ENCODE peak calls at places on chromosomes 1 and 21, in four cellular contexts. M, F, E and N are unnamed samples.

GRCh38 chr1:162293293-162293692 is 83.4 kb downstream of the SPATA46 start:
- DNase-seq in M (no peak), F (no peak), E (no peak), N (no peak)

GRCh38 chr1:14735861-14736260 is 137.4 kb downstream of the KAZN start:
- DNase-seq in M (no peak), F (no peak), E (no peak), N (no peak)

GRCh38 chr1:155892801-155893200 is 18.3 kb downstream of the RIT1 start:
- DNase-seq in M (peak; percentile 83), F (peak; percentile 35), E (no peak), N (peak; percentile 81)

GRCh38 chr1:86345053-86345452 is 51.1 kb downstream of the ODF2L start:
- DNase-seq in M (no peak), F (no peak), E (no peak), N (no peak)

GRCh38 chr1:214321686-214322453 is 40.9 kb downstream of the SMYD2 start:
- DNase-seq in M (no peak), F (no peak), E (no peak), N (no peak)

GRCh38 chr1:2322065-2322571 is 69.2 kb downstream of the MORN1 start:
- DNase-seq in M (peak; percentile 87), F (no peak), E (peak; percentile 87), N (peak; percentile 95)

GRCh38 chr21:31781737-31782136 is 49.8 kb upstream of the SCAF4 start:
- DNase-seq in M (peak; percentile 4), F (no peak), E (no peak), N (peak; percentile 23)

GRCh38 chr1:36109041-36109679 is 15.9 kb downstream of the COL8A2 start:
- DNase-seq in M (peak; percentile 76), F (no peak), E (no peak), N (peak; percentile 88)

GRCh38 chr1:41891403-41891896 is 27.3 kb downstream of the HIVEP3 start:
- DNase-seq in M (no peak), F (no peak), E (no peak), N (no peak)

GRCh38 chr1:232982238-232982944 is 32.0 kb downstream of the NTPCR start:
- DNase-seq in M (peak; percentile 49), F (no peak), E (no peak), N (peak; percentile 58)

GRCh38 chr1:193706763-193707162 is 520.4 kb upstream of the B3GALT2 start:
- DNase-seq in M (no peak), F (no peak), E (no peak), N (no peak)

GRCh38 chr1:144551543-144552424 is 40.9 kb upstream of the PPIAL4F start:
- DNase-seq in M (peak; percentile 93), F (peak; percentile 81), E (peak; percentile 82), N (peak; percentile 83)

GRCh38 chr1:21669287-21670058 is at the start of gene RAP1GAP:
- DNase-seq in M (no peak), F (no peak), E (peak; percentile 67), N (no peak)

GRCh38 chr1:57067863-57068262 is 102.0 kb upstream of the C8B start:
- DNase-seq in M (no peak), F (no peak), E (no peak), N (no peak)

GRCh38 chr21:26686278-26686677 is 113.2 kb upstream of the CYYR1 start:
- DNase-seq in M (peak; percentile 3), F (peak; percentile 1), E (no peak), N (peak; percentile 21)

GRCh38 chr1:231931846-231932454 is 305.4 kb downstream of the DISC1 start:
- DNase-seq in M (no peak), F (peak; percentile 10), E (peak; percentile 21), N (no peak)

GRCh38 chr1:8814870-8815269 is 2.6 kb downstream of the RERE start:
- DNase-seq in M (no peak), F (no peak), E (no peak), N (no peak)

GRCh38 chr1:11797525-11798216 is 8.1 kb downstream of the MTHFR start:
- DNase-seq in M (no peak), F (no peak), E (peak; percentile 30), N (no peak)

GRCh38 chr1:151968058-151968457 is 25.6 kb downstream of the S100A10 start:
- DNase-seq in M (peak; percentile 32), F (peak; percentile 52), E (no peak), N (peak; percentile 52)

GRCh38 chr1:10594481-10595050 is 119.8 kb downstream of the PEX14 start:
- DNase-seq in M (no peak), F (no peak), E (no peak), N (no peak)

GRCh38 chr1:77228836-77229235 is 9.6 kb upstream of the PIGK start:
- DNase-seq in M (no peak), F (no peak), E (no peak), N (no peak)

GRCh38 chr1:85200870-85201339 is at the start of gene SYDE2:
- DNase-seq in M (peak; percentile 56), F (peak; percentile 44), E (peak; percentile 75), N (peak; percentile 70)

GRCh38 chr1:203534012-203534411 is 40.1 kb downstream of the OPTC start:
- DNase-seq in M (no peak), F (no peak), E (no peak), N (no peak)

GRCh38 chr1:17627239-17628052 is 87.9 kb downstream of the ARHGEF10L start:
- DNase-seq in M (no peak), F (no peak), E (no peak), N (no peak)

GRCh38 chr1:17631410-17631809 is 91.9 kb downstream of the ARHGEF10L start:
- DNase-seq in M (no peak), F (no peak), E (no peak), N (no peak)

GRCh38 chr1:17630048-17630830 is 90.7 kb downstream of the ARHGEF10L start:
- DNase-seq in M (no peak), F (no peak), E (no peak), N (peak; percentile 78)

GRCh38 chr1:17632106-17632505 is 92.6 kb downstream of the ARHGEF10L start:
- DNase-seq in M (no peak), F (no peak), E (no peak), N (no peak)

GRCh38 chr1:17629460-17629859 is 90.0 kb downstream of the ARHGEF10L start:
- DNase-seq in M (no peak), F (no peak), E (peak; percentile 30), N (no peak)
- TF ChIP-seq CTCF in M (peak; percentile 70), F (no peak), E (peak; percentile 34), N (peak; percentile 9)

GRCh38 chr1:7113822-7114221 is 328.6 kb downstream of the CAMTA1 start:
- DNase-seq in M (no peak), F (no peak), E (no peak), N (no peak)

GRCh38 chr1:7110306-7110705 is 325.1 kb downstream of the CAMTA1 start:
- DNase-seq in M (peak; percentile 4), F (no peak), E (no peak), N (no peak)

GRCh38 chr1:7113136-7113535 is 327.9 kb downstream of the CAMTA1 start:
- DNase-seq in M (no peak), F (no peak), E (no peak), N (no peak)

GRCh38 chr1:7109901-7110300 is 324.6 kb downstream of the CAMTA1 start:
- DNase-seq in M (no peak), F (no peak), E (no peak), N (no peak)

GRCh38 chr1:7111855-7112254 is 326.6 kb downstream of the CAMTA1 start:
- DNase-seq in M (no peak), F (no peak), E (no peak), N (no peak)
- TF ChIP-seq CTCF in M (no peak), F (no peak), E (no peak), N (no peak)

GRCh38 chr1:16055613-16056520 is 12.3 kb downstream of the CLCNKB start:
- DNase-seq in M (peak; percentile 62), F (peak; percentile 82), E (peak; percentile 98), N (peak; percentile 64)
- TF ChIP-seq CTCF in M (peak; percentile 93), F (peak; percentile 74), E (peak; percentile 95), N (peak; percentile 81)

GRCh38 chr1:154686507-154686906 is 78.5 kb upstream of the ADAR start:
- DNase-seq in M (no peak), F (no peak), E (no peak), N (no peak)
- TF ChIP-seq CTCF in M (no peak), F (no peak), E (no peak), N (no peak)

DNA sequence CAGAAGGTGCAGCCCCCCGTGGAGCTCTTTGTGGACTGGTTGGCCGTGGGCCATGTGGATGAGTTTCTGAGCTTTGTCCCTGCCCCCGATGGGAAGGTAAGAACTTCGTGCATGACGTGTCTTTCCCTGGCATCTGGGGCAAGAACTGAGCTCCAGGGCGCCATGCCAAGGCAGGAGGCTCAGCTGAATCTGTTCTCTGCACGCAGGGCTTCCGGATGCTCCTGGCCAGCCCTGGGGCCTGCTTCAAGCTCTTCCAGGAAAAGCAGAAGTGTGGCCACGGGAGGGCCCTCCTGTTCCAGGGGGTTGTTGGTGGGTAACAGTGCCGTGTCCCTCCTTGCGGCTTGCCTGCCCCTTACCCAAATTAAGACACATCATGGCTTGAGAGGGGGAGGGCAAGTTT is 27.7 kb downstream of the PADI3 start:
- DNase-seq in M (peak; percentile 9), F (peak; percentile 71), E (no peak), N (peak; percentile 76)
- TF ChIP-seq CTCF in M (no peak), F (peak; percentile 25), E (no peak), N (no peak)

GRCh38 chr21:41373769-41374168 is 11.9 kb downstream of the MX2 start:
- DNase-seq in M (no peak), F (no peak), E (no peak), N (no peak)

GRCh38 chr21:41375875-41376274 is 14.0 kb downstream of the MX2 start:
- DNase-seq in M (no peak), F (no peak), E (no peak), N (no peak)

GRCh38 chr21:41374867-41375533 is 13.2 kb downstream of the MX2 start:
- DNase-seq in M (no peak), F (no peak), E (no peak), N (no peak)

GRCh38 chr21:41373253-41373652 is 11.4 kb downstream of the MX2 start:
- DNase-seq in M (no peak), F (no peak), E (no peak), N (no peak)

DNA sequence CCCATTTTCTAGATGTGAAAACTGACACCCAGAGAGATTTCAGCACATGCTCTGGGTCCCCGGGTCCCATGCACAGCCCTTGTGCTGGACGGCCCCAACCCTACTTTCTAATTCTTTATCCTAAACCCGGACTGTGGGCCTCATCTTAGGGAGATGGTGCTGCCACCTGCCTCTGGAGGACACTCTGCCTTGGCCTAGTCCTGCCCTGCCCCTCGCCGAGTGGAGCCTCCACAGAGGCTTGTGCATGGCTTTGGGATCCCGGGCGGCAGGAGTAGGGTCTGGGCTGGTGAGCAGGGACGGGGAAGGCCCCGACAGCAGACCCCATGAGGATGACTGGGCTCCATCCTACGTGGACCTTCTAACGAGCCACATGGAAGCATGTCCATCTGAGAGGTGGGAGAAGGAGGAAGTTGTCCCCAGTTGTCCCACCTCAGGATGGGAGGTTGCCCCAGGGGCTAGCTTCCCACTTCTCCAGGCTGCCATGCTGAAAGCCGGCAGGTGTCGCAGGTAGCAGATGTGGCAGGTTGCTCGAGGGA is 12.4 kb downstream of the MX2 start:
- DNase-seq in M (no peak), F (no peak), E (no peak), N (no peak)
- TF ChIP-seq CTCF in M (peak; percentile 19), F (no peak), E (no peak), N (no peak)

GRCh38 chr1:93844262-93845045 is 34.6 kb downstream of the DNTTIP2 start:
- DNase-seq in M (peak; percentile 79), F (peak; percentile 54), E (peak; percentile 30), N (peak; percentile 85)
- TF ChIP-seq CTCF in M (peak; percentile 79), F (peak; percentile 64), E (peak; percentile 58), N (peak; percentile 93)